ENCODE peak calls at places on chromosomes 6 and 20, in five cellular contexts. F is dorsolateral prefrontal cortex, Z is spleen, S is K562, E is cardiac muscle cell. B is an unnamed sample.

GRCh38 chr6:53437557-53438202 is 88.9 kb upstream of the ELOVL5 start:
- DNase-seq in F (no peak), Z (no peak), S (peak; percentile 37), E (peak; percentile 89), B (peak; percentile 21)

GRCh38 chr6:50591135-50591534 is 122.2 kb upstream of the TFAP2D start:
- DNase-seq in F (no peak), Z (no peak), S (no peak), E (no peak), B (no peak)

GRCh38 chr20:42530855-42531674 is 658.6 kb downstream of the PTPRT start:
- DNase-seq in F (no peak), Z (no peak), S (peak; percentile 49), E (peak; percentile 24), B (no peak)

GRCh38 chr20:3730803-3731370 is 1.6 kb upstream of the HSPA12B start:
- DNase-seq in F (no peak), Z (peak; percentile 12), S (no peak), E (no peak), B (no peak)

GRCh38 chr6:43847741-43848630 is 78.0 kb downstream of the VEGFA start:
- DNase-seq in F (no peak), Z (no peak), S (no peak), E (no peak), B (no peak)

GRCh38 chr6:118739976-118740771 is 88.8 kb upstream of the CEP85L start:
- DNase-seq in F (no peak), Z (no peak), S (no peak), E (peak; percentile 45), B (no peak)

GRCh38 chr20:48804300-48804980 is 23.4 kb downstream of the PREX1 start:
- DNase-seq in F (no peak), Z (peak; percentile 57), S (no peak), E (no peak), B (no peak)

GRCh38 chr6:84280030-84280429 is 52.6 kb upstream of the CEP162 start:
- DNase-seq in F (no peak), Z (no peak), S (no peak), E (no peak), B (no peak)

GRCh38 chr6:149749594-149750135 is at the start of gene PCMT1:
- DNase-seq in F (peak; percentile 93), Z (peak; percentile 99), S (peak; percentile 96), E (peak; percentile 93), B (peak; percentile 89)
- TF ChIP-seq CTCF in F (no peak), Z (no peak), S (no peak), E (no peak), B (no peak)

GRCh38 chr6:14711056-14711703 is 534.7 kb upstream of the JARID2 start:
- DNase-seq in F (no peak), Z (no peak), S (peak; percentile 71), E (peak; percentile 91), B (peak; percentile 56)

GRCh38 chr6:14710421-14710820 is 535.4 kb upstream of the JARID2 start:
- DNase-seq in F (no peak), Z (no peak), S (no peak), E (no peak), B (no peak)

GRCh38 chr6:14713561-14713960 is 532.3 kb upstream of the JARID2 start:
- DNase-seq in F (no peak), Z (no peak), S (no peak), E (no peak), B (no peak)

GRCh38 chr6:14713008-14713452 is 532.8 kb upstream of the JARID2 start:
- DNase-seq in F (no peak), Z (no peak), S (peak; percentile 33), E (peak; percentile 87), B (no peak)

GRCh38 chr6:14711704-14712397 is 534.0 kb upstream of the JARID2 start:
- DNase-seq in F (no peak), Z (no peak), S (no peak), E (no peak), B (no peak)
- H3K27ac ChIP-seq in F (no peak overlapping the region), Z (peak overlapping the region; percentile 69), S (peak overlapping the region; percentile 91), E (no peak overlapping the region), B (no peak overlapping the region)

GRCh38 chr20:62650551-62651284 is 8.4 kb downstream of the SLCO4A1 start:
- DNase-seq in F (no peak), Z (no peak), S (no peak), E (no peak), B (no peak)

GRCh38 chr20:62651285-62652021 is 9.2 kb downstream of the SLCO4A1 start:
- DNase-seq in F (no peak), Z (peak; percentile 92), S (no peak), E (peak; percentile 60), B (peak; percentile 68)

GRCh38 chr20:62652894-62653305 is 10.6 kb downstream of the SLCO4A1 start:
- DNase-seq in F (no peak), Z (peak; percentile 87), S (no peak), E (no peak), B (peak; percentile 43)

GRCh38 chr20:62653373-62653772 is 11.1 kb downstream of the SLCO4A1 start:
- DNase-seq in F (no peak), Z (no peak), S (no peak), E (no peak), B (no peak)

GRCh38 chr20:62652051-62652893 is 10.0 kb downstream of the SLCO4A1 start:
- DNase-seq in F (peak; percentile 79), Z (peak; percentile 95), S (peak; percentile 61), E (peak; percentile 99), B (peak; percentile 94)
- TF ChIP-seq CTCF in F (no peak), Z (no peak), S (no peak), E (no peak), B (no peak)

GRCh38 chr20:61924858-61925554 is 140.7 kb downstream of the TAF4 start:
- DNase-seq in F (peak; percentile 26), Z (peak; percentile 63), S (no peak), E (no peak), B (no peak)
- H3K27ac ChIP-seq in F (no peak overlapping the region), Z (no peak overlapping the region), S (no peak overlapping the region), E (no peak overlapping the region), B (no peak overlapping the region)

DNA sequence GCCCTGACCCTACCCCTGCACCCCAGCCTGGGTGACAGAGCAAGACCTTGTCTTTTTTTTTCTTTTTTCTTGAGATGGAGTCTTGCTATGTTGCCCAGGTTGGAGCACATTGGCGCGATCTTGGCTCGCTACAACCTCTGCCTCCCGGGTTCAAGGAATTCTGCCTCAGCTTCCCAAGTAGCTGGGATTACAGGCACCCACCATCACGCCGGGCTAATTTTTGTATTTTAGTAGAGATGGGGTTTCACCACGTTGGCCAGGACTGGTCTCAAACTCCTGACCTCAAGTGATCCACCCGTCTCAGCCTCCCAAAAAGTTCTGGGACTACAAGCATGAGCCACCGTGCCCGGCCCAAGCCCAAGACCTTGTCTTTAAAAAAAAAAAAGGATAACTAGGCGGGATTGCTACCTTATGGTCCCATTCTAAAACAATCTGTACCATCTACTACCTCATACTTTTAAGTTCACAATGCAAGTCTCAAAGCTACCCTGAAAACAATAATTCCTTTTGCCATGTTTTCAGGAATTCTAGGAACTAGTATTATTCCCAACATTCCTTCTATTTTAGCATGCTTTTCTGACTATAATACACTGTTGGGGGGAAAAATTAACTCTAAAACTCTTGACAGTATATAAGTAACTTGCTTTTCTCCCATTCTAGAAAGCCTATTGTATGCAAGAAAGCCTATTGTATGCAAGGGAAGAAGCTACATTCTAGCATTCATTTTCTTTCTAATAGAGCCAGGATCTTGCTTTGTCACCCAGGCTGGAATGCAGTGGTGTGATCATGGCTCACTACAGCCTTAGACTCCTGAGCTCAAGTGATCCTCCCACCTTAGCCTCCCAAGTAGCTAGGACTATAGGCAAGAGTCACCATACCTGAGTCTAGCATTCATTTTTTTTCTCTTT is 6.6 kb downstream of the TUBB start:
- DNase-seq in F (no peak), Z (peak; percentile 41), S (no peak), E (no peak), B (no peak)
- TF ChIP-seq CTCF in F (no peak), Z (no peak), S (no peak), E (no peak), B (no peak)

GRCh38 chr20:50041238-50041915 is 58.6 kb downstream of the SNAI1 start:
- DNase-seq in F (no peak), Z (no peak), S (no peak), E (no peak), B (no peak)

GRCh38 chr20:50039706-50040431 is 57.1 kb downstream of the SNAI1 start:
- DNase-seq in F (no peak), Z (no peak), S (no peak), E (no peak), B (no peak)

GRCh38 chr20:50038574-50038991 is 55.8 kb downstream of the SNAI1 start:
- DNase-seq in F (no peak), Z (no peak), S (no peak), E (no peak), B (no peak)

GRCh38 chr20:50042370-50043313 is 59.9 kb downstream of the SNAI1 start:
- DNase-seq in F (no peak), Z (no peak), S (no peak), E (no peak), B (no peak)

DNA sequence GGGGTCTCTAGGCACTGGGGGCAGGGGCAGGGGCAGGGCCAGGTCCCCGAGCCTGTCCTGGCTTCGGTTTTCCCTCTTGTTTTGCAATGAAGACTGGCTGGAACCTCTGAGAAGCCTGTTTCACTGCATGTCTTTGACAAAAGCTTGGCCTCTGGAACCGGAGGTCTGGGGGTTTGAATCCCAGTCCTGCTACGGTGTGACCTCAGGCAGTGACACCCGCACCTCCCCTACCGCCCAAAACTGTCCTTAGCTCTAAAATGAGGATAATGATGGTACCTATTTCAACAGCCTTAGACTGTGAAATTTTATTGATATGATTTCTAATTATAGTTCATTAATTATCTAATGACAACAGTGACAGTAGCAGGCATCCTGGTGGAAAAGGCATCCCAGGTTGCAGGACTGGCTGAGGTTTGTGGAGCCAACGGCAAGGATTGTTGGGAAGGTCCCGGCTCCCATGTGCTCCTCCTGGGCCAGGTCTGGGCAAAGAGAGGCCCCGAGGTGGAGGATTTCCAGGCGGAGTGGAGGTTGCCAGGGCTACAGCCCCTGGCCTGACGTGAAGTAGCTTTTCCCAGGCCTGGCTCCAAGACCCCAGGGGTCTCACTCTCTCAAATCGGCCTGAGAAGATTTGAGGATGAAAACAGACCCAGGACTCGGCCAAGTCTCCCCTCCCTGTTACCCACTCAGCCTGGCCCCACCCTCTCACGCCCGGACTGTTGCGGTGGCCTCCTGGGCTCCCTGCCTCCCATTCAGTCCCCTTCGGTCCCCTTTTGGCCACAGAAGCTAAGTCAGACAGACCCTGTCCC is 57.9 kb downstream of the SNAI1 start:
- DNase-seq in F (no peak), Z (no peak), S (no peak), E (no peak), B (no peak)
- H3K27ac ChIP-seq in F (no peak overlapping the region), Z (peak overlapping the region; percentile 67), S (no peak overlapping the region), E (peak overlapping the region; percentile 81), B (no peak overlapping the region)

DNA sequence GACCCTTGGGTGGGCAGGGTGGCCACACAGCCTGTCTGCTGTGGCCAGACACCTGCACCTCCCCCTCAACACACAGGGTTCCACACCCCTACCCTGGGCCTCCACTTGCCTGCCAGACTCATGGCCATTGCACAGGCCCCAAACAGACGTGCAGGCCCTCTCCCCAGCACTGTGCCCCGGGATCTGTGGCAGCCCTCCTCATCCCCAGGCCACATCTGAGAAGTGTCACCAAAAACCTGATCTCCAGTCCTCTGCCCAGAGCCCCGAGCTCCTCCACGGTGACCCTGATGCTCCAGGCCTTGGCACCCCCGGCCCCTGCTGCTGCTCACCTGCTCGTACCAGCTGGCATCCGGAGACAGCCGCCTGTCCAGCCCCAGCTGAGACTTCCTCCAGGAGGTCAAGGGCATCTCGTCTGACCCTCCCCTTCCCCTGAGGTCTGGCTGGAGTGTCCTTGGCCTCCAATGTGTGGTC is 160.1 kb downstream of the DLL1 start:
- DNase-seq in F (no peak), Z (peak; percentile 75), S (no peak), E (no peak), B (no peak)
- TF ChIP-seq CTCF in F (no peak), Z (no peak), S (no peak), E (no peak), B (no peak)